ENCODE peak calls at places on chromosomes 7 and 10, in four cellular contexts. One of them, this sample, is unnamed.

GRCh38 chr10:89185658-89186057 is 21.5 kb downstream of the CH25H start:
- DNase-seq in IMR-90: peak
- DNase-seq in H9: no peak
- DNase-seq in H1: no peak
- DNase-seq in this sample: no peak

GRCh38 chr10:46528171-46528671 is 28.2 kb downstream of the GPRIN2 start:
- DNase-seq in H1: no peak
- DNase-seq in H9: no peak
- DNase-seq in IMR-90: no peak
- DNase-seq in this sample: no peak

GRCh38 chr10:90347239-90347638 is 510.6 kb downstream of the HTR7 start:
- DNase-seq in IMR-90: no peak
- DNase-seq in H1: no peak
- DNase-seq in H9: no peak
- DNase-seq in this sample: no peak

GRCh38 chr10:102626026-102626686 is 18.1 kb upstream of the TRIM8 start:
- DNase-seq in H9: no peak
- DNase-seq in H1: no peak
- DNase-seq in IMR-90: no peak
- DNase-seq in this sample: peak

GRCh38 chr10:90326498-90327267 is 531.2 kb downstream of the HTR7 start:
- DNase-seq in IMR-90: peak
- DNase-seq in H9: no peak
- DNase-seq in H1: no peak
- DNase-seq in this sample: no peak

GRCh38 chr10:123021517-123021916 is 12.7 kb downstream of the ACADSB start:
- DNase-seq in IMR-90: no peak
- DNase-seq in H1: no peak
- DNase-seq in H9: no peak
- DNase-seq in this sample: no peak

GRCh38 chr10:78365711-78366110 is 332.0 kb downstream of the RPS24 start:
- DNase-seq in IMR-90: peak
- DNase-seq in H1: no peak
- DNase-seq in H9: no peak
- DNase-seq in this sample: peak

GRCh38 chr10:84423729-84424128 is 95.3 kb downstream of the CCSER2 start:
- DNase-seq in H1: no peak
- DNase-seq in IMR-90: peak
- DNase-seq in H9: no peak
- DNase-seq in this sample: no peak

GRCh38 chr10:68178592-68178991 is 53.3 kb downstream of the ATOH7 start:
- DNase-seq in H9: no peak
- DNase-seq in IMR-90: no peak
- DNase-seq in H1: no peak
- DNase-seq in this sample: no peak

GRCh38 chr7:88226886-88227516 is 7.2 kb upstream of the SRI start:
- DNase-seq in H9: no peak
- DNase-seq in H1: no peak
- DNase-seq in IMR-90: peak
- DNase-seq in this sample: peak

GRCh38 chr7:33904680-33905388 is 505 bp upstream of the BMPER start:
- DNase-seq in IMR-90: peak
- DNase-seq in H1: no peak
- DNase-seq in H9: peak
- DNase-seq in this sample: peak
- H3K56ac ChIP-seq in IMR-90: peak
- H3K56ac ChIP-seq in H1: no peak
- H3K56ac ChIP-seq in H9: no peak
- H3K56ac ChIP-seq in this sample: peak

DNA sequence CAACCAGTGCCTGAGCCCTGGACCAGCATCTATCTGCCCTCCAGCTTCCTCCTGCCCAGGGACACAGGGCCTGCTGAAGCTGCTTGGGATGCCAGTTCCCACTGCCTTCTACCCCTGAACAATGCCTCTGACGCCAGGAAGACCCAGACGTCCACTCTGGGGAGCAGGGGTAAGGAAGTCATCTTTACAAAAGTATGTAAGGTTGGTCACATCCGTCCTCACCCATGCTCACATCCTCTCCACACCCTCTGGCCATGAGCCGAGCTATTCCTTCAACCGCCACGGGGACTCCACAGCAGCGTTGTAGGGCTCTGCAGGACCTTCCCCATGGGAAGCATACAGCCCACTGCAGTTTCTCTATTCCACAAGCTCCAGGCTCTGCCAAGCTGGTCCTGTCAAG is 58.5 kb downstream of the CLRN3 start:
- DNase-seq in H1: no peak
- DNase-seq in H9: no peak
- DNase-seq in IMR-90: no peak
- DNase-seq in this sample: no peak
- H3K56ac ChIP-seq in H1: no peak
- H3K56ac ChIP-seq in H9: no peak
- H3K56ac ChIP-seq in IMR-90: no peak
- H3K56ac ChIP-seq in this sample: no peak

GRCh38 chr7:27602766-27603165 is 59.9 kb downstream of the HIBADH start:
- DNase-seq in IMR-90: no peak
- DNase-seq in H1: peak
- DNase-seq in H9: peak
- DNase-seq in this sample: peak
- H3K56ac ChIP-seq in IMR-90: no peak
- H3K56ac ChIP-seq in H1: no peak
- H3K56ac ChIP-seq in H9: no peak
- H3K56ac ChIP-seq in this sample: no peak

GRCh38 chr7:148929176-148929575 is 45.1 kb upstream of the EZH2 start:
- DNase-seq in IMR-90: no peak
- DNase-seq in H1: no peak
- DNase-seq in H9: no peak
- DNase-seq in this sample: no peak
- H3K56ac ChIP-seq in IMR-90: no peak
- H3K56ac ChIP-seq in H1: no peak
- H3K56ac ChIP-seq in H9: no peak
- H3K56ac ChIP-seq in this sample: no peak

DNA sequence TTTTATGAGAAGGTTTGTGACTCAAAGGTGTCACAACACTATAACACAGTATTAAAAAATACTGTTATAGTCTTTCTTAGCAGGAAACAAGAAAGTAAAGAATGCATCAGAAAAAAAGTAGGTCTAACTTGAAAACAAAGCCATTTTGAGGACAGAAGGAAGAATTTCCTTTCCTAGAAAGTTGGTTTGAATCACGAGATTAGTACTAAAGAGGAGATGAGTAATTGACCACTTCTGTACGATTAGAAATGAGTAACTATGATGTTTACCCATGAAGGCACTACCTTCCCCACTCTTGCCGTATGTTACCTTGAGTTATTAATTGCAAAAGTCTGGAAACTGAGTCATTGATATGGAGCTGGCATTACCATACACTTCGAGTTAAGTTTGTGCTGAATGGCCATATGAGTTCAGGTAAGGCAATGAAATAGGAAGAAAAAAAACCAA is 65.2 kb downstream of the FAM185A start:
- DNase-seq in H1: no peak
- DNase-seq in IMR-90: peak
- DNase-seq in H9: no peak
- DNase-seq in this sample: no peak
- H3K56ac ChIP-seq in H1: no peak
- H3K56ac ChIP-seq in IMR-90: no peak
- H3K56ac ChIP-seq in H9: no peak
- H3K56ac ChIP-seq in this sample: no peak

This sample was measured in mesendoderm.